ENCODE peak calls at places on chromosome 3, in four cellular contexts. U, G, T and Q are unnamed samples.

GRCh38 chr3:87227835-87228144 is 681 bp downstream of the CHMP2B start:
- DNase-seq in U (peak), G (no peak), T (no peak), Q (no peak)

GRCh38 chr3:46407976-46408375 is 917 bp downstream of the CCRL2 start:
- DNase-seq in U (no peak), G (peak), T (no peak), Q (no peak)

GRCh38 chr3:111277226-111277625 is 205.6 kb downstream of the NECTIN3 start:
- DNase-seq in U (peak), G (no peak), T (peak), Q (peak)

GRCh38 chr3:72580246-72580756 is 267.9 kb downstream of the SHQ1 start:
- DNase-seq in U (no peak), G (no peak), T (no peak), Q (no peak)

GRCh38 chr3:82020282-82020681 is 258.8 kb upstream of the GBE1 start:
- DNase-seq in U (no peak), G (no peak), T (no peak), Q (no peak)

GRCh38 chr3:129822679-129823078 is 70.8 kb downstream of the TMCC1 start:
- DNase-seq in U (peak), G (no peak), T (no peak), Q (no peak)

GRCh38 chr3:134302674-134303073 is 52.0 kb upstream of the RYK start:
- DNase-seq in U (no peak), G (no peak), T (no peak), Q (no peak)

GRCh38 chr3:66889758-66890576 is 108.1 kb upstream of the KBTBD8 start:
- DNase-seq in U (no peak), G (no peak), T (no peak), Q (no peak)

GRCh38 chr3:56251343-56251945 is 216.8 kb downstream of the ERC2 start:
- DNase-seq in U (peak), G (no peak), T (peak), Q (peak)

GRCh38 chr3:195873971-195874370 is 34.4 kb downstream of the TNK2 start:
- DNase-seq in U (peak), G (peak), T (peak), Q (no peak)

GRCh38 chr3:172034786-172035685 is 4.3 kb upstream of the FNDC3B start:
- DNase-seq in U (peak), G (no peak), T (no peak), Q (no peak)

GRCh38 chr3:66378256-66378655 is 122.6 kb downstream of the LRIG1 start:
- DNase-seq in U (no peak), G (peak), T (peak), Q (no peak)

GRCh38 chr3:126938520-126939346 is 44.2 kb upstream of the PLXNA1 start:
- DNase-seq in U (no peak), G (no peak), T (no peak), Q (no peak)

GRCh38 chr3:109050591-109051167 is 67.3 kb downstream of the MORC1 start:
- DNase-seq in U (peak), G (no peak), T (no peak), Q (no peak)

GRCh38 chr3:99674086-99674789 is 35.8 kb downstream of the COL8A1 start:
- DNase-seq in U (peak), G (no peak), T (peak), Q (no peak)

GRCh38 chr3:45793482-45794176 is 2.7 kb downstream of the SLC6A20 start:
- DNase-seq in U (no peak), G (no peak), T (peak), Q (no peak)

GRCh38 chr3:152961323-152961722 is 126.4 kb downstream of the P2RY1 start:
- DNase-seq in U (peak), G (no peak), T (no peak), Q (no peak)

GRCh38 chr3:151875759-151876158 is 2.3 kb downstream of the SUCNR1 start:
- DNase-seq in U (no peak), G (no peak), T (no peak), Q (no peak)

GRCh38 chr3:100396967-100397366 is 3.9 kb downstream of the TOMM70 start:
- DNase-seq in U (no peak), G (no peak), T (no peak), Q (no peak)

GRCh38 chr3:109532257-109533216 is 195.2 kb upstream of the DPPA4 start:
- DNase-seq in U (peak), G (no peak), T (peak), Q (peak)

GRCh38 chr3:169871129-169871886 is 1.6 kb upstream of the LRRC31 start:
- DNase-seq in U (no peak), G (no peak), T (peak), Q (no peak)

GRCh38 chr3:186200746-186201145 is 91.9 kb upstream of the ETV5 start:
- DNase-seq in U (no peak), G (no peak), T (no peak), Q (no peak)

GRCh38 chr3:71062037-71062919 is 521.2 kb downstream of the FOXP1 start:
- DNase-seq in U (peak), G (no peak), T (no peak), Q (no peak)

GRCh38 chr3:193737191-193737751 is 144.3 kb downstream of the OPA1 start:
- DNase-seq in U (no peak), G (no peak), T (no peak), Q (no peak)

GRCh38 chr3:55461896-55462295 is 25.2 kb downstream of the WNT5A start:
- DNase-seq in U (peak), G (no peak), T (no peak), Q (no peak)

GRCh38 chr3:42185044-42185443 is 80.9 kb downstream of the CCK start:
- DNase-seq in U (no peak), G (no peak), T (no peak), Q (peak)

GRCh38 chr3:157438371-157438735 is 1.7 kb downstream of the PTX3 start:
- DNase-seq in U (peak), G (no peak), T (no peak), Q (no peak)

GRCh38 chr3:175646865-175647264 is 787.7 kb downstream of the NAALADL2 start:
- DNase-seq in U (no peak), G (no peak), T (no peak), Q (no peak)

GRCh38 chr3:134847349-134847748 is 52.3 kb downstream of the EPHB1 start:
- DNase-seq in U (no peak), G (no peak), T (no peak), Q (no peak)

GRCh38 chr3:79278681-79279080 is 489.1 kb downstream of the ROBO1 start:
- DNase-seq in U (no peak), G (no peak), T (no peak), Q (no peak)
- TF ChIP-seq CTCF in U (no peak), G (no peak), T (no peak), Q (no peak)

DNA sequence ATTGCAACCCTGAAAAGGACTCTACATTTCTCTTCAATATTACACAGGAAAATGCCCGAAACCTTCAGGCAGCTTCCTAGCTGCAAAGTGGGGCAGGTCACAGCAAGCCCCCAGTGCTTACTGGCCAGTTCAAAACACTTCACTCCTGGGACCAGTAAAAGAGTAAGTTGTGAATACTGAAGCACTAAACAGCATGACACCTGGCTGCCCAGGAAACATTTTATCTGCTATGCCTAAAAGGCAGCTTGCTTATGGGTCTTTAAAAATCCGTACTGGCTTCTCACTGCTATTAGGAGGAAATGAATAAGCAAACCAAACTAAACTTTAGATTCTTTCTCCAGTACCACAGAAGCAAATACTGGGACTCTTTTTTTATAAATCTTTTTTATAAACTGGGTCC is 457.9 kb upstream of the ALCAM start:
- DNase-seq in U (peak), G (no peak), T (no peak), Q (no peak)
- H3K4me3 ChIP-seq in U (no peak), G (no peak), T (no peak), Q (no peak)

GRCh38 chr3:64987731-64988130 is 299.9 kb upstream of the ADAMTS9 start:
- DNase-seq in U (no peak), G (no peak), T (no peak), Q (no peak)

GRCh38 chr3:64988188-64988587 is 300.4 kb upstream of the ADAMTS9 start:
- DNase-seq in U (no peak), G (no peak), T (no peak), Q (no peak)

GRCh38 chr3:64983583-64984359 is 296.0 kb upstream of the ADAMTS9 start:
- DNase-seq in U (no peak), G (no peak), T (peak), Q (no peak)

GRCh38 chr3:64985072-64985471 is 297.3 kb upstream of the ADAMTS9 start:
- DNase-seq in U (no peak), G (no peak), T (no peak), Q (no peak)
- TF ChIP-seq CTCF in U (no peak), G (no peak), T (no peak), Q (no peak)

DNA sequence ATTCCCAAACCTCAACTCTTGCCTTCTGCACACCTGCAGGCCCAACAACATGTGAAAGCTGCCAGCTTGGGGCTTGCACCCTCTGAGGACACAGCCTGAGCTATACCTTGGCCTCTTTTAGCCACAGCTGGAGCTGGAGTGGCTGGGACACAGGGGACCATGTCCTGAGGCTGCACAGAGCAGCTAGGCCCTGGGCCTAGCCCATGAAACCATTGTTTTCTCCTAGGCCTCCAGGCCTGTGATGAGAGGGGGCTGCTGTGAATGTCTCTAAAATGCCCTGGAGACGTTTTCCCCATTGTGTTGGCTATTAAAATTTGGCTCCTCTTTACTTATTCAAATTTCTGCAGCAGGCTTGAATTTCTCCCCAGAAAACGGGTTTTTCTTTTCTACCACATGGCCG is 7.2 kb downstream of the ZKSCAN7 start:
- DNase-seq in U (no peak), G (no peak), T (no peak), Q (no peak)
- H3K4me3 ChIP-seq in U (no peak), G (no peak), T (no peak), Q (no peak)

DNA sequence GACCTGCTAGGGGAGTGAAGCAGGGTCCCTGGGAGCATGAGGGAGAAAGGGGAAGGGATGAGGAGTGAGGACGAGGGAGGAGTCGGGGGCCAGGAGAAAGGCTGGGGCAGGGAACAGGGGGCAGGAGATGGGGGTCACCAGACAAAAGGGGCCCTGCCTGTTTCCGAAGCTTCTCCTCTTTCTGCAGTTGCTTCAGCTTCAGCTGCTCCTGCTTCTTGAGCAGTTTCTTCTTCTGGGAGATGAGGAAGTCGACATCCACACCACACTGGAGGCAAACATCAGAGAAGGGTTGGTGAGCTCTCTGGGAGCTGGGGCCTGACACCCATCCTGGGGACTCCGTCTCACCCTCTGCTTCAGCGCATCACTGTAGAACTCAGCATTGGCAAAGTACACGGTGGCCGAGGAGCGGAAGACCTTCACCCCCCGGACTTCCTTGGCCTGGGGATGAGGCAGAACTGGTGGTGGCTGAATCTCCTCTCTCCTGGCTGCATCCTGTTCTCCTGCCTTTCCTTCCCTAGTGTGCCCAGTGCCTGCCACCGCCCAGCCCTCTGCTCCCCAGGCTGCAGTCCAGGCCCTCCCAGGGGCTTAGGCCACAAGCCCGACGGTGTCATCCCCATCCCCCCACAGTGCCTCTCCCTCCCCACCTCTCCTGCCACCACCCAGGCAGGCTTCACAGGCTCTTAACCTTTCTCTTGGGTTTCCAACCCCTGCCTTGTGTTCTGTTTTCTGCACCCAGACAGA is 6.8 kb downstream of the SLC26A6 start:
- DNase-seq in U (no peak), G (no peak), T (no peak), Q (no peak)
- TF ChIP-seq CTCF in U (no peak), G (no peak), T (no peak), Q (no peak)

DNA sequence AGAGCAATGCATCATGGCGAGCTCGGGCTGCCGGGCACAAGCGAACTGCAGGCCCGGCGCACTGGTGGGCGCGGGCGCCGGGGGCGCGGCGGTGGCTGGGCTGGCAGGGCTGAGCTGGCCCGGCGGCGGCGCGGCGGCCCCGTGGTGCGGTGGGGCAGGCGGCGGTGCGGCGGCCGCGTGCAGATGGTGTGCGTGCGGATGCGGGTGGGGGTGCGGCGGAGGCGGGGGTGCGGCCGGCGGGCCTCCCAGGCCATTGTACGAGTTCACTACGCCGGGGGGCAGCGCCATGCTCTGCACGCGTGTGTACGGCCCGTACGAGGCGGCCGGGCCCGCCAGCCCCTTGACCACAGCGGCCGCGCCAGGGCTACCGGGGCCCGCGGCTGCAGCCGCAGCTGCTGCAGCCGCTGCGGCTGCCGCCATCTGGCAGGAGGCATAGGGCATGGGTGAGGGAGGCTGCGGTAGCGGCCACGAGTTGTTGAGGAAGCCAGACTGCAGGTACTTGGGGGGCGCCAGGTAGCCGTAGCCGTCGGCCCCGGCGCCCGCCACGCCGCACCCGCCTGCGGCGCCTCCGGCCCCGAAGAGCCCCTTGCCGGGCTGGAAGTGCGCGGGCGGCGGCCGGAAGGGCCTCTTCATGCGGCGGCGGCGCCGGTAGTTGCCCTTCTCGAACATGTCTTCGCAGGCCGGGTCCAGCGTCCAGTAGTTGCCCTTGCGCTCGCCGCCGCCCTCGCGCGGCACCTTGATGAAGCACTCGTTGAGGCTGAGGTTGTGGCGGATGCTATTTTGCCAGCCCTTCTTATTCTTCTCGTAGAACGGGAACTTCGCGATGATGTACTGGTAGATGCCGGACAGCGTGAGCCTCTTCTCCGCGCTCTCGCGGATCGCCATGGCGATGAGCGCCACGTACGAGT is 1.0 kb downstream of the FOXL2 start:
- DNase-seq in U (no peak), G (peak), T (no peak), Q (no peak)
- H3K4me3 ChIP-seq in U (no peak), G (peak), T (peak), Q (peak)

GRCh38 chr3:146589899-146590508 is 15.1 kb downstream of the PLSCR5 start:
- DNase-seq in U (peak), G (no peak), T (peak), Q (peak)
- TF ChIP-seq CTCF in U (peak), G (peak), T (peak), Q (peak)

DNA sequence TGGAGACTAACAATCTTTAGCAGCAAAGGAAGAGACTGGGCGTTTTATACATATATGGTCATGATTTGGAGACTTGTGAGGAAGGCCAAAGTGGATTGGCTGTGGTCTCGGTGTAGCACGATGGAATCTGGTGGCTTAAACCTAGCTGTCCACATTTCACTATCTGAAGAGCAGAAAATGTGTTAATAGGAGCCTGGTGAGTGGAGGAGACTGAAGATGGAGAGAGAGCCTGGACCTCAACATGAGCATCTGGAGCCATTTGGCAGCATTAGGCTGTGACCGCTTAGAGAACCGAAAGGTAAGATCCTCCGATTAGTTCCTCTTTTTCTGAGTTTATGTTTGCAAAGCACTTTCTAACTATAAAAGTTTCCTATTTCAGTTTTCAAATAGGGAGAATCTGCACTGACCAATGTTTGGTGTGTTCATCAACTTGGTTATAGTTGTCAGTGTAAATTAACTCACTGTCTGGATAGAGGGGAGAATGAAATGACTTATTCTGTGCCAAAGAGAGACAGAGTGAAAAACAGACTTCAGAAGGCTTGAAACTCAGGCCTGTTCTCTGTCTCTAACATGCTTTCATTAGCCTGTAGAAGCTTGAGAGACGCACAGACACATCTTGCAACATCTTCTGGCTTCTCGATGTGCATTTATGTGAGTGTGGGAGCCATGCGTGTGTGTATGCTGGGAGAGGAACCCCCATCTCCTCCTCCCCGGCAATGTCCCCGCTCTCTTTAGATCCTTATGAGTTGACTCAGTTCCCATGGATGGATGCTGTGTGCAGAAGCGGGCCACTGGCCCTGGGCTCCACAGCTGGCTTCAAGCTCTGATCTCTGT is 244.7 kb upstream of the TBL1XR1 start:
- DNase-seq in U (no peak), G (no peak), T (no peak), Q (peak)
- H3K4me3 ChIP-seq in U (no peak), G (no peak), T (no peak), Q (peak)

GRCh38 chr3:52879581-52879980 is 17.8 kb downstream of the STIMATE start:
- DNase-seq in U (no peak), G (no peak), T (no peak), Q (no peak)
- TF ChIP-seq CTCF in U (no peak), G (no peak), T (no peak), Q (no peak)